ENCODE peak calls at places on chromosomes 1 and 21, in six cellular contexts. One of them, this sample, is unnamed.

GRCh38 chr1:41859686-41860085 is 59.0 kb downstream of the HIVEP3 start:
- DNase-seq in K562: no peak
- DNase-seq in GM12878: no peak
- DNase-seq in H1: no peak
- DNase-seq in HepG2: no peak
- DNase-seq in GM12892: no peak
- DNase-seq in this sample: no peak

GRCh38 chr1:226938903-226939438 is 1.1 kb upstream of the COQ8A start:
- DNase-seq in K562: peak; percentile 78
- DNase-seq in GM12878: no peak
- DNase-seq in H1: no peak
- DNase-seq in HepG2: peak; percentile 46
- DNase-seq in GM12892: no peak
- DNase-seq in this sample: no peak

GRCh38 chr1:29500041-29500440 is 263.7 kb downstream of the PTPRU start:
- DNase-seq in K562: no peak
- DNase-seq in GM12878: no peak
- DNase-seq in H1: no peak
- DNase-seq in HepG2: no peak
- DNase-seq in GM12892: no peak
- DNase-seq in this sample: no peak

GRCh38 chr1:109306832-109307362 is at the start of gene MYBPHL:
- DNase-seq in K562: peak; percentile 87
- DNase-seq in GM12878: no peak
- DNase-seq in H1: no peak
- DNase-seq in HepG2: no peak
- DNase-seq in GM12892: no peak
- DNase-seq in this sample: no peak

GRCh38 chr1:55632058-55632457 is 416.9 kb upstream of the USP24 start:
- DNase-seq in K562: no peak
- DNase-seq in GM12878: no peak
- DNase-seq in H1: no peak
- DNase-seq in HepG2: no peak
- DNase-seq in GM12892: no peak
- DNase-seq in this sample: no peak

GRCh38 chr1:54710841-54711240 is 4.8 kb upstream of the TTC4 start:
- DNase-seq in K562: no peak
- DNase-seq in GM12878: no peak
- DNase-seq in H1: no peak
- DNase-seq in HepG2: no peak
- DNase-seq in GM12892: no peak
- DNase-seq in this sample: no peak

GRCh38 chr1:94299627-94300552 is 62.5 kb upstream of the ARHGAP29 start:
- DNase-seq in K562: no peak
- DNase-seq in GM12878: no peak
- DNase-seq in H1: no peak
- DNase-seq in HepG2: peak; percentile 41
- DNase-seq in GM12892: no peak
- DNase-seq in this sample: no peak

GRCh38 chr1:150548632-150549495 is at the start of gene ADAMTSL4:
- DNase-seq in K562: peak; percentile 84
- DNase-seq in GM12878: no peak
- DNase-seq in H1: no peak
- DNase-seq in HepG2: no peak
- DNase-seq in GM12892: peak; percentile 75
- DNase-seq in this sample: peak; percentile 72

GRCh38 chr1:89760496-89760895 is 60.3 kb upstream of the LRRC8D start:
- DNase-seq in K562: peak; percentile 47
- DNase-seq in GM12878: no peak
- DNase-seq in H1: no peak
- DNase-seq in HepG2: no peak
- DNase-seq in GM12892: no peak
- DNase-seq in this sample: no peak

GRCh38 chr1:165890684-165891083 is 63.3 kb downstream of the UCK2 start:
- DNase-seq in K562: no peak
- DNase-seq in GM12878: no peak
- DNase-seq in H1: no peak
- DNase-seq in HepG2: no peak
- DNase-seq in GM12892: no peak
- DNase-seq in this sample: no peak

GRCh38 chr1:150178543-150178942 is 28.8 kb downstream of the PLEKHO1 start:
- DNase-seq in K562: no peak
- DNase-seq in GM12878: no peak
- DNase-seq in H1: no peak
- DNase-seq in HepG2: no peak
- DNase-seq in GM12892: no peak
- DNase-seq in this sample: no peak

GRCh38 chr1:33324677-33325417 is 3.9 kb upstream of the A3GALT2 start:
- DNase-seq in K562: no peak
- DNase-seq in GM12878: no peak
- DNase-seq in H1: no peak
- DNase-seq in HepG2: no peak
- DNase-seq in GM12892: no peak
- DNase-seq in this sample: no peak

GRCh38 chr1:171267391-171267790 is 19.1 kb downstream of the FMO1 start:
- DNase-seq in K562: no peak
- DNase-seq in GM12878: no peak
- DNase-seq in H1: no peak
- DNase-seq in HepG2: no peak
- DNase-seq in GM12892: no peak
- DNase-seq in this sample: no peak

GRCh38 chr1:48869116-48869893 is 92.6 kb upstream of the BEND5 start:
- DNase-seq in K562: no peak
- DNase-seq in GM12878: no peak
- DNase-seq in H1: no peak
- DNase-seq in HepG2: peak; percentile 3
- DNase-seq in GM12892: no peak
- DNase-seq in this sample: no peak

GRCh38 chr21:25535811-25536210 is 71.5 kb downstream of the MRPL39 start:
- DNase-seq in K562: no peak
- DNase-seq in GM12878: no peak
- DNase-seq in H1: no peak
- DNase-seq in HepG2: no peak
- DNase-seq in GM12892: no peak
- DNase-seq in this sample: no peak

GRCh38 chr1:1347663-1348419 is 1.4 kb downstream of the DVL1 start:
- DNase-seq in K562: peak; percentile 85
- DNase-seq in GM12878: no peak
- DNase-seq in H1: no peak
- DNase-seq in HepG2: peak; percentile 72
- DNase-seq in GM12892: no peak
- DNase-seq in this sample: no peak

GRCh38 chr21:41772351-41773080 is 5.7 kb upstream of the RIPK4 start:
- DNase-seq in K562: no peak
- DNase-seq in GM12878: no peak
- DNase-seq in H1: no peak
- DNase-seq in HepG2: no peak
- DNase-seq in GM12892: no peak
- DNase-seq in this sample: no peak

GRCh38 chr1:110673197-110673701 is 1.5 kb downstream of the KCNA3 start:
- DNase-seq in K562: no peak
- DNase-seq in GM12878: no peak
- DNase-seq in H1: no peak
- DNase-seq in HepG2: no peak
- DNase-seq in GM12892: no peak
- DNase-seq in this sample: no peak

DNA sequence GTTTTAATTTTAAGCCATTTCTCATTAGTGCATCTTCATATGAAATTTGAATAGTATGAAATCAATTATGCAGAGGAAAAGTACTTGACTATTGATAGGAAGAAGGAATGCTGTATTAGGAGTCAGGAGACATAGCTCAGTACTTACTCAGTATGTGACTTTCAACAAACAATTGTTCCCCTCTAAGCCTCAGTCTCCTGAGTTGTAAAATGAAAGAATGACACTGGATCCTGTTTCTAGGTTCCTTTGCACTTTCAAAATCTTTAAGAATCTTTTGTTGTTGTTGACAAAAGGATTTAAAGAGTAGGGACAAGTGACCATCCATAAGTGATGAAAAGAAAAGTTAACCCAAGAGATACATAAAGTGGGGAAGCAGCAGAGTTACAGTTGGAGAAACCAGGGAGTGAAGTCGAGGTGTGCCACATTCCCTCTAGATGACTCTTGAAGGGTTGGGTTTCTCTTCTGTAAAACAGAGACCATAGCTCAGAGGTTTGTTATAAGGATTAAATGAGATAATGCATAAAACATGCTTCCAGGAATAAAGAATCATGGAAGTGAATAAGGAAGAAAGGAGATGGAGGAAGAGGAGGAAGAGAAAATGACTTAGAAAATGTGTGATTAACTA is 105.7 kb upstream of the KCNJ15 start:
- DNase-seq in K562: no peak
- DNase-seq in GM12878: no peak
- DNase-seq in H1: no peak
- DNase-seq in HepG2: no peak
- DNase-seq in GM12892: no peak
- DNase-seq in this sample: no peak
- TF ChIP-seq TAF1 in K562: no peak
- TF ChIP-seq TAF1 in GM12878: no peak
- TF ChIP-seq TAF1 in H1: no peak
- TF ChIP-seq TAF1 in HepG2: no peak
- TF ChIP-seq TAF1 in GM12892: no peak
- TF ChIP-seq TAF1 in this sample: no peak

GRCh38 chr1:74317663-74318062 is 82.5 kb downstream of the TNNI3K start:
- DNase-seq in K562: no peak
- DNase-seq in GM12878: no peak
- DNase-seq in H1: no peak
- DNase-seq in HepG2: no peak
- DNase-seq in GM12892: no peak
- DNase-seq in this sample: no peak

GRCh38 chr1:74314438-74314837 is 79.3 kb downstream of the TNNI3K start:
- DNase-seq in K562: no peak
- DNase-seq in GM12878: no peak
- DNase-seq in H1: no peak
- DNase-seq in HepG2: no peak
- DNase-seq in GM12892: no peak
- DNase-seq in this sample: no peak

DNA sequence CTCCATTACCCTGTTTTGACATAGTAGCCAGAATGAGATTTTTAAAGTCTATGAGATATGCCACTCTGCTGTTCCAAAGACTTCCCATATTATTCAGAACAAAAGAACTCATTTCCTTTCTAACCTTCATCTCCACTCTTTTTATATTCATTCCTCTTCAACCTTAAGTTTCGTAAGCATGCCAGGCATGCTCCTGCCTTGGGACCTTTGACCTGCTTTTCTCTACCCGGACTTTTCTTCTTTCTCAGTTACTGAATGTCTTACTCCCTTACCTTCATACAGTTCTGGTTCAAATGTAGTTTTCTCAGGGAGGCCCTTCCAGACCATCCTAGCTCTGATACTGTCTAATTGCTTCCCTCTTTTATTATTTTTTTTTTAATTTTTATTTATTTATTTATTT is 81.1 kb downstream of the TNNI3K start:
- DNase-seq in K562: no peak
- DNase-seq in GM12878: no peak
- DNase-seq in H1: no peak
- DNase-seq in HepG2: no peak
- DNase-seq in GM12892: no peak
- DNase-seq in this sample: no peak
- TF ChIP-seq POLR2A in K562: no peak
- TF ChIP-seq POLR2A in GM12878: no peak
- TF ChIP-seq POLR2A in H1: no peak
- TF ChIP-seq POLR2A in HepG2: no peak
- TF ChIP-seq POLR2A in GM12892: no peak
- TF ChIP-seq POLR2A in this sample: no peak

GRCh38 chr1:78836736-78837135 is 169.8 kb downstream of the ADGRL4 start:
- DNase-seq in K562: no peak
- DNase-seq in GM12878: no peak
- DNase-seq in H1: no peak
- DNase-seq in HepG2: no peak
- DNase-seq in GM12892: no peak
- DNase-seq in this sample: no peak

GRCh38 chr1:78834201-78834741 is 172.3 kb downstream of the ADGRL4 start:
- DNase-seq in K562: no peak
- DNase-seq in GM12878: no peak
- DNase-seq in H1: no peak
- DNase-seq in HepG2: no peak
- DNase-seq in GM12892: no peak
- DNase-seq in this sample: no peak

GRCh38 chr1:78843111-78843908 is 163.2 kb downstream of the ADGRL4 start:
- DNase-seq in K562: no peak
- DNase-seq in GM12878: no peak
- DNase-seq in H1: no peak
- DNase-seq in HepG2: no peak
- DNase-seq in GM12892: no peak
- DNase-seq in this sample: no peak

GRCh38 chr1:78840447-78841251 is 165.9 kb downstream of the ADGRL4 start:
- DNase-seq in K562: no peak
- DNase-seq in GM12878: no peak
- DNase-seq in H1: no peak
- DNase-seq in HepG2: no peak
- DNase-seq in GM12892: no peak
- DNase-seq in this sample: no peak

GRCh38 chr1:78839704-78840277 is 166.7 kb downstream of the ADGRL4 start:
- DNase-seq in K562: peak; percentile 31
- DNase-seq in GM12878: no peak
- DNase-seq in H1: no peak
- DNase-seq in HepG2: peak; percentile 23
- DNase-seq in GM12892: no peak
- DNase-seq in this sample: no peak
- TF ChIP-seq TAF1 in K562: no peak
- TF ChIP-seq TAF1 in GM12878: no peak
- TF ChIP-seq TAF1 in H1: no peak
- TF ChIP-seq TAF1 in HepG2: no peak
- TF ChIP-seq TAF1 in GM12892: no peak
- TF ChIP-seq TAF1 in this sample: no peak

GRCh38 chr1:16090076-16090826 is 16.8 kb upstream of the FAM131C start:
- DNase-seq in K562: no peak
- DNase-seq in GM12878: no peak
- DNase-seq in H1: no peak
- DNase-seq in HepG2: no peak
- DNase-seq in GM12892: no peak
- DNase-seq in this sample: no peak

GRCh38 chr1:16092097-16092922 is 18.9 kb upstream of the FAM131C start:
- DNase-seq in K562: no peak
- DNase-seq in GM12878: no peak
- DNase-seq in H1: no peak
- DNase-seq in HepG2: no peak
- DNase-seq in GM12892: no peak
- DNase-seq in this sample: no peak

GRCh38 chr1:16088996-16089395 is 15.5 kb upstream of the FAM131C start:
- DNase-seq in K562: peak; percentile 45
- DNase-seq in GM12878: no peak
- DNase-seq in H1: no peak
- DNase-seq in HepG2: no peak
- DNase-seq in GM12892: no peak
- DNase-seq in this sample: no peak

GRCh38 chr1:16092923-16093511 is 19.6 kb upstream of the FAM131C start:
- DNase-seq in K562: no peak
- DNase-seq in GM12878: no peak
- DNase-seq in H1: no peak
- DNase-seq in HepG2: no peak
- DNase-seq in GM12892: no peak
- DNase-seq in this sample: no peak

DNA sequence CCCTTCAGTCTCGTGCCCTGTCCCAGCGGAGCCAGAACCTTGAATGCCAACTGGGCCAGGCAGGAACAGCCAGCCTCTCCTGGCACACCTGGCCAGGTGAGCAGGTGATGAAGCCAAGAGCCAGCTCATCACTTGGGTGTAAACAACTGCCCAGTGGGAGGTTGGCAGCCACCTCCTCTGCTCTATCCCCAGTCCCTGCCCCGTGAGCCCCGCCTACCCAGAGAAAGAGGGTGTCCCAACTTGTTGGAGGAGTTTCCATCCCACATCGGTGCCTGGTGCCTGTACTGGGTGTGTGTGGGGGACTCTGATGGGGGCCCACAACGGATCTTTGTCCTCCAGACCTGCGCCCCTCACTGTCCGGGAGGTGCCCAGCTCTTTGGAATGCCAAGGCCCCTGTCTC is 17.8 kb upstream of the FAM131C start:
- DNase-seq in K562: no peak
- DNase-seq in GM12878: no peak
- DNase-seq in H1: no peak
- DNase-seq in HepG2: no peak
- DNase-seq in GM12892: no peak
- DNase-seq in this sample: no peak
- TF ChIP-seq POLR2A in K562: no peak
- TF ChIP-seq POLR2A in GM12878: no peak
- TF ChIP-seq POLR2A in H1: no peak
- TF ChIP-seq POLR2A in HepG2: no peak
- TF ChIP-seq POLR2A in GM12892: no peak
- TF ChIP-seq POLR2A in this sample: no peak